ENCODE peak calls at places on chromosomes 2 and 18, in ten cellular contexts. W is stimulated activated CD4-positive, alpha-beta T cell treated with anti-CD3 and anti-CD28 coated beads, Interleukin-1b, Interleukin-23, amount 100 ng/mL, for 1 hour; A is sciatic nerve; O is hypothalamus; X is CD8-positive, alpha-beta memory T cell; Z is NCI-H1092; G is iris pigment epithelial cell; N is T-helper 1 cell; J is foreskin fibroblast; E is activated naive CD4-positive, alpha-beta T cell. U is an unnamed sample.
A peak's percentile ranks its signal among the peaks of the same experiment; 100 is the strongest.

GRCh38 chr18:12060182-12060870 is 33.3 kb upstream of the ANKRD62 start:
- DNase-seq in J (no peak), W (no peak), E (no peak), G (no peak), A (no peak), O (no peak), X (no peak), Z (no peak), N (no peak), U (no peak)

GRCh38 chr2:42510191-42510929 is 16.6 kb upstream of the KCNG3 start:
- DNase-seq in E (no peak), G (peak; percentile 59), N (no peak), X (no peak), W (no peak), A (no peak), O (no peak), Z (no peak), J (no peak), U (no peak)

GRCh38 chr2:45699032-45699658 is 47.7 kb downstream of the PRKCE start:
- DNase-seq in N (no peak), E (no peak), Z (no peak), J (peak; percentile 87), A (no peak), G (peak; percentile 80), W (no peak), O (no peak), X (no peak), U (no peak)

GRCh38 chr2:208006833-208007232 is 18.5 kb downstream of the PLEKHM3 start:
- DNase-seq in Z (no peak), X (no peak), A (no peak), G (peak; percentile 32), W (no peak), N (no peak), E (no peak), O (no peak), J (peak; percentile 32), U (no peak)

GRCh38 chr2:200335657-200336056 is 29.2 kb downstream of the SPATS2L start:
- DNase-seq in W (no peak), Z (no peak), N (no peak), A (no peak), E (no peak), J (no peak), O (no peak), G (no peak), X (no peak), U (no peak)

GRCh38 chr2:172516299-172516698 is 39.6 kb upstream of the PDK1 start:
- DNase-seq in E (no peak), Z (no peak), N (no peak), J (peak; percentile 83), X (no peak), G (peak; percentile 85), W (no peak), A (no peak), O (no peak), U (no peak)

GRCh38 chr2:238883315-238884004 is 35.6 kb downstream of the TWIST2 start:
- DNase-seq in E (no peak), W (no peak), A (no peak), O (no peak), Z (no peak), G (no peak), X (no peak), J (peak; percentile 87), N (no peak), U (no peak)

GRCh38 chr2:202337133-202337532 is 39.0 kb upstream of the BMPR2 start:
- DNase-seq in E (no peak), W (no peak), A (no peak), G (no peak), N (no peak), J (no peak), X (no peak), Z (no peak), O (no peak), U (no peak)

GRCh38 chr2:129802290-129802689 is 177.2 kb upstream of the RAB6C start:
- DNase-seq in A (no peak), E (no peak), Z (no peak), W (no peak), O (no peak), J (no peak), G (no peak), X (no peak), N (no peak), U (no peak)

GRCh38 chr2:157264099-157264498 is 6.6 kb downstream of the GALNT5 start:
- DNase-seq in E (no peak), Z (no peak), A (no peak), G (no peak), O (no peak), X (no peak), N (no peak), J (peak; percentile 4), W (no peak), U (no peak)

GRCh38 chr2:200625317-200625716 is 39.5 kb downstream of the AOX1 start:
- DNase-seq in O (no peak), J (no peak), N (no peak), W (no peak), X (no peak), G (peak; percentile 73), A (no peak), Z (no peak), E (no peak), U (no peak)

GRCh38 chr2:45274190-45274926 is 265.1 kb upstream of the SIX2 start:
- DNase-seq in N (no peak), A (no peak), E (no peak), G (no peak), J (no peak), Z (peak; percentile 72), O (peak; percentile 32), X (no peak), W (no peak), U (no peak)

GRCh38 chr2:102063360-102063947 is 71.7 kb downstream of the IL1R2 start:
- DNase-seq in Z (no peak), W (no peak), J (peak; percentile 84), E (no peak), A (no peak), X (no peak), G (peak; percentile 77), O (no peak), N (no peak), U (no peak)

GRCh38 chr2:21415234-21415633 is 291.5 kb downstream of the TDRD15 start:
- DNase-seq in N (no peak), E (no peak), Z (no peak), W (no peak), O (no peak), A (no peak), X (no peak), J (no peak), G (peak; percentile 22), U (no peak)

GRCh38 chr2:84493494-84493893 is 22.8 kb upstream of the DNAH6 start:
- DNase-seq in G (peak; percentile 83), E (no peak), J (peak; percentile 84), X (no peak), W (no peak), Z (no peak), A (no peak), N (no peak), O (no peak), U (no peak)

GRCh38 chr2:26347286-26347865 is 787 bp upstream of the ADGRF3 start:
- DNase-seq in G (peak; percentile 62), Z (no peak), W (no peak), A (no peak), E (no peak), N (no peak), X (no peak), O (no peak), J (no peak), U (no peak)

GRCh38 chr2:177553176-177553909 is 160.8 kb downstream of the AGPS start:
- DNase-seq in O (no peak), E (no peak), A (no peak), W (no peak), G (peak; percentile 29), X (no peak), J (peak; percentile 57), N (no peak), Z (no peak), U (no peak)

GRCh38 chr18:32805354-32805753 is 32.5 kb upstream of the KLHL14 start:
- DNase-seq in A (no peak), O (no peak), J (no peak), Z (no peak), G (no peak), X (no peak), E (no peak), N (no peak), W (no peak), U (no peak)

GRCh38 chr2:181304011-181304844 is 153.0 kb upstream of the ITGA4 start:
- DNase-seq in N (no peak), W (no peak), O (no peak), G (no peak), Z (no peak), E (no peak), J (no peak), A (no peak), X (peak; percentile 40), U (no peak)

GRCh38 chr2:30234180-30234971 is 3.0 kb downstream of the LBH start:
- DNase-seq in W (no peak), A (peak; percentile 64), N (no peak), O (no peak), G (peak; percentile 96), X (peak; percentile 57), Z (no peak), J (peak; percentile 66), E (no peak), U (no peak)

GRCh38 chr2:69222984-69223658 is 163.9 kb downstream of the GFPT1 start:
- DNase-seq in A (no peak), J (peak; percentile 79), O (no peak), N (no peak), W (no peak), Z (no peak), E (no peak), G (peak; percentile 58), X (no peak), U (no peak)

GRCh38 chr18:55868909-55869308 is 280.9 kb upstream of the TCF4 start:
- DNase-seq in A (no peak), E (no peak), Z (no peak), O (no peak), N (no peak), J (peak; percentile 62), W (no peak), X (no peak), G (peak; percentile 54), U (no peak)

GRCh38 chr2:172177581-172177980 is 74.9 kb upstream of the DLX2 start:
- DNase-seq in W (no peak), A (no peak), E (no peak), G (peak; percentile 6), N (no peak), J (no peak), O (no peak), Z (no peak), X (no peak), U (no peak)

GRCh38 chr2:151053661-151053990 is 208.0 kb downstream of the RBM43 start:
- DNase-seq in E (no peak), J (peak; percentile 46), X (no peak), G (no peak), N (no peak), Z (no peak), A (no peak), W (no peak), O (no peak), U (no peak)

GRCh38 chr2:223563462-223563861 is 38.7 kb downstream of the SCG2 start:
- DNase-seq in G (peak; percentile 81), O (no peak), J (peak; percentile 90), E (no peak), X (no peak), Z (no peak), N (no peak), A (no peak), W (no peak), U (no peak)

GRCh38 chr2:133324150-133324561 is 244.1 kb downstream of the NCKAP5 start:
- DNase-seq in G (peak; percentile 93), J (peak; percentile 66), E (no peak), O (no peak), W (no peak), Z (no peak), X (no peak), A (no peak), N (no peak), U (no peak)

GRCh38 chr18:69259282-69259681 is 141.4 kb upstream of the DOK6 start:
- DNase-seq in Z (peak; percentile 7), N (no peak), W (no peak), X (no peak), A (no peak), O (no peak), J (peak; percentile 14), G (no peak), E (no peak), U (no peak)

GRCh38 chr2:41870948-41871522 is 176.8 kb upstream of the PKDCC start:
- DNase-seq in G (peak; percentile 51), W (no peak), A (no peak), J (no peak), O (no peak), E (no peak), Z (no peak), X (no peak), N (no peak), U (no peak)